ENCODE peak calls at places on chromosomes 16 and 17, in eight cellular contexts. X, Z, A, Y, P, W, K and F are unnamed samples.

GRCh38 chr16:46783800-46784199 is 35.7 kb upstream of the MYLK3 start:
- DNase-seq in X (no peak), Z (no peak), A (no peak), Y (no peak), P (no peak), W (no peak), K (no peak), F (no peak)

GRCh38 chr17:17738901-17739300 is 57.6 kb downstream of the RAI1 start:
- DNase-seq in X (no peak), Z (no peak), A (no peak), Y (no peak), P (no peak), W (no peak), K (no peak), F (no peak)

GRCh38 chr16:11049396-11050059 is 105.2 kb downstream of the CLEC16A start:
- DNase-seq in X (no peak), Z (no peak), A (peak; percentile 66), Y (no peak), P (no peak), W (no peak), K (no peak), F (no peak)

GRCh38 chr17:32335647-32336046 is 6.3 kb downstream of the C17orf75 start:
- DNase-seq in X (no peak), Z (peak; percentile 58), A (no peak), Y (no peak), P (no peak), W (no peak), K (no peak), F (no peak)

GRCh38 chr16:11180489-11180888 is 75.5 kb downstream of the SOCS1 start:
- DNase-seq in X (no peak), Z (no peak), A (no peak), Y (no peak), P (no peak), W (no peak), K (no peak), F (no peak)

GRCh38 chr17:37592291-37592690 is 16.9 kb downstream of the SYNRG start:
- DNase-seq in X (no peak), Z (no peak), A (no peak), Y (no peak), P (no peak), W (no peak), K (no peak), F (no peak)

GRCh38 chr16:48231675-48232214 is 12.4 kb upstream of the LONP2 start:
- DNase-seq in X (peak; percentile 20), Z (no peak), A (peak; percentile 20), Y (peak; percentile 53), P (no peak), W (no peak), K (no peak), F (no peak)

GRCh38 chr16:81778861-81779539 is at the start of gene PLCG2:
- DNase-seq in X (peak; percentile 31), Z (no peak), A (peak; percentile 65), Y (peak; percentile 79), P (no peak), W (peak; percentile 32), K (peak; percentile 48), F (no peak)